ENCODE peak calls at places on chromosomes 5 and 9, in eight cellular contexts. K, Y, N, P, A, R, C and T are unnamed samples.

GRCh38 chr9:124855944-124856773 is 2.9 kb downstream of the WDR38 start:
- DNase-seq in K (no peak), Y (no peak), N (no peak), P (no peak), A (no peak), R (peak), C (peak), T (no peak)

GRCh38 chr5:137336161-137336560 is 163.0 kb downstream of the SPOCK1 start:
- DNase-seq in K (no peak), Y (no peak), N (no peak), P (no peak), A (no peak), R (no peak), C (peak), T (no peak)

GRCh38 chr9:93826209-93826608 is 128.9 kb downstream of the BARX1 start:
- DNase-seq in K (no peak), Y (no peak), N (no peak), P (no peak), A (no peak), R (peak), C (no peak), T (no peak)

GRCh38 chr5:174444791-174445190 is 279.6 kb upstream of the MSX2 start:
- DNase-seq in K (no peak), Y (no peak), N (no peak), P (no peak), A (no peak), R (no peak), C (no peak), T (no peak)

GRCh38 chr5:154243736-154244135 is 53.2 kb downstream of the GALNT10 start:
- DNase-seq in K (no peak), Y (no peak), N (no peak), P (no peak), A (no peak), R (no peak), C (peak), T (peak)

GRCh38 chr9:135339378-135339973 is 140.1 kb upstream of the PPP1R26 start:
- DNase-seq in K (no peak), Y (no peak), N (no peak), P (no peak), A (no peak), R (no peak), C (no peak), T (no peak)

GRCh38 chr5:61746836-61747575 is 414.9 kb downstream of the ZSWIM6 start:
- DNase-seq in K (no peak), Y (no peak), N (no peak), P (no peak), A (no peak), R (no peak), C (peak), T (no peak)

GRCh38 chr5:18329346-18329745 is 695.1 kb downstream of the TAF11L14 start:
- DNase-seq in K (no peak), Y (no peak), N (no peak), P (no peak), A (no peak), R (peak), C (no peak), T (peak)

GRCh38 chr9:94002316-94003140 is 47.4 kb upstream of the BARX1 start:
- DNase-seq in K (no peak), Y (no peak), N (peak), P (no peak), A (peak), R (peak), C (peak), T (peak)

GRCh38 chr5:154081246-154081645 is 42.5 kb downstream of the MFAP3 start:
- DNase-seq in K (no peak), Y (no peak), N (no peak), P (no peak), A (no peak), R (no peak), C (no peak), T (no peak)

GRCh38 chr9:38484076-38484637 is 59.9 kb upstream of the IGFBPL1 start:
- DNase-seq in K (no peak), Y (no peak), N (no peak), P (no peak), A (no peak), R (peak), C (no peak), T (no peak)
- H3K4me3 ChIP-seq in K (no peak), Y (no peak), N (no peak), P (no peak), A (no peak), R (peak), C (no peak), T (no peak)

GRCh38 chr5:140118294-140118936 is 4.5 kb downstream of the PURA start:
- DNase-seq in K (no peak), Y (no peak), N (no peak), P (no peak), A (no peak), R (peak), C (no peak), T (no peak)
- TF ChIP-seq CTCF in K (peak), Y (no peak), N (no peak), P (no peak), A (no peak), R (peak), C (no peak), T (peak)

GRCh38 chr5:90930756-90931431 is 372.3 kb downstream of the ADGRV1 start:
- DNase-seq in K (no peak), Y (no peak), N (no peak), P (no peak), A (no peak), R (no peak), C (no peak), T (no peak)

GRCh38 chr5:90933298-90933697 is 374.7 kb downstream of the ADGRV1 start:
- DNase-seq in K (no peak), Y (no peak), N (no peak), P (no peak), A (no peak), R (no peak), C (no peak), T (no peak)

GRCh38 chr5:90934091-90934719 is 375.6 kb downstream of the ADGRV1 start:
- DNase-seq in K (no peak), Y (no peak), N (no peak), P (no peak), A (no peak), R (no peak), C (no peak), T (no peak)

GRCh38 chr5:90932052-90932699 is 373.6 kb downstream of the ADGRV1 start:
- DNase-seq in K (no peak), Y (peak), N (peak), P (peak), A (peak), R (peak), C (peak), T (peak)

DNA sequence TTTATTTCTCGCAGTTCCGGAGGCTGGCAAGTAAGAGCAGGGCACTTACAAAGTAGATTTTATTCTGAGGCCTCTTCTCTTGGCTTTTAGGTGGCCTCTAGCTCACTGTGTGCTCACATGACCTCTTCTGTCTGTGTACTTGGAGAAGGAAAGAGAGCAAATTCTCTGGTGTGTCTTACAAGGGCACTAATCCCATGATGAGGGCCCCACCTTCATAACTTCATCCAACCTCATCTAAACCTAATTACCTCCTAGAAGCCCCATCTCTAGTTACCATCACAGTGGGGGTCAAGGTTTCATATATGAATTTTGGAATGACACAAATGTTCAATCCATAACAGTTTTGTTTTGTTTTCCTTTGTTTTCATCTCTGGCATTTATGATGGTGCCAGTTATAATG is 376.1 kb downstream of the ADGRV1 start:
- DNase-seq in K (no peak), Y (no peak), N (no peak), P (no peak), A (no peak), R (no peak), C (no peak), T (no peak)
- H3K4me3 ChIP-seq in K (no peak), Y (no peak), N (no peak), P (no peak), A (no peak), R (no peak), C (no peak), T (no peak)

DNA sequence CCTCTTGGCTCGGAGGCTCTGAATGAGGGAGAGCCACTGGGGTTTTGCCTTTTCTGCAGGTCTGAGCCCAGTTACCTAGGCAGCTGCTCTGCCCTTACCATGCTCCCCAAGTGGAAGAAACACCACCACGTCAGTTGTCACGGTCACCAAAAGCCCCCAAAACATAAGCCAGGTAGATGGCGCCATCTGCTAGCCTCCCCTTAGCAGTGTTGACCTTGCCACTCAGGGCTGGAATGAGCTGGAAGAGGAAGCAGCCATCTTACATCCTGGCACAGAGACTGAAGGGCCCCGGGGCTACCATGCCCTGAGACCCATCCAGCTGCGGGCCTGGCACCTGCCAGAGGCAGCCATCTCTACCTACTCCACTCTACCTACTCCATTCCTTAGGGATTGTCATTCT is 7.4 kb downstream of the ZER1 start:
- DNase-seq in K (no peak), Y (no peak), N (no peak), P (no peak), A (no peak), R (peak), C (no peak), T (no peak)
- TF ChIP-seq CTCF in K (no peak), Y (no peak), N (no peak), P (no peak), A (no peak), R (peak), C (no peak), T (no peak)